ENCODE peak calls at places on chromosomes 1 and 21, in nine cellular contexts. F, L, D, E, J, S, R, O and I are unnamed samples.

GRCh38 chr21:40291560-40291959 is 424.3 kb downstream of the PCP4 start:
- DNase-seq in F (no peak), L (no peak), D (no peak), E (no peak), J (no peak), S (no peak), R (no peak), O (no peak), I (no peak)

GRCh38 chr1:66728021-66728420 is 24.2 kb upstream of the DYNLT5 start:
- DNase-seq in F (no peak), L (no peak), D (no peak), E (no peak), J (no peak), S (no peak), R (no peak), O (no peak), I (no peak)

GRCh38 chr1:43668956-43669355 is 19.0 kb downstream of the KDM4A start:
- DNase-seq in F (no peak), L (no peak), D (no peak), E (no peak), J (no peak), S (no peak), R (no peak), O (no peak), I (no peak)

GRCh38 chr1:156070523-156070922 is 9.6 kb downstream of the RAB25 start:
- DNase-seq in F (no peak), L (no peak), D (no peak), E (no peak), J (no peak), S (no peak), R (no peak), O (no peak), I (no peak)

GRCh38 chr1:101945884-101946283 is 50.8 kb downstream of the OLFM3 start:
- DNase-seq in F (no peak), L (no peak), D (no peak), E (no peak), J (no peak), S (no peak), R (no peak), O (no peak), I (no peak)

GRCh38 chr1:204696606-204697005 is 11.1 kb upstream of the LRRN2 start:
- DNase-seq in F (no peak), L (no peak), D (no peak), E (no peak), J (no peak), S (no peak), R (no peak), O (no peak), I (no peak)

GRCh38 chr1:30335389-30335996 is 387.9 kb downstream of the MATN1 start:
- DNase-seq in F (no peak), L (no peak), D (no peak), E (no peak), J (no peak), S (no peak), R (peak), O (no peak), I (no peak)

GRCh38 chr1:215466361-215466760 is 100.7 kb upstream of the KCTD3 start:
- DNase-seq in F (no peak), L (no peak), D (no peak), E (no peak), J (no peak), S (no peak), R (no peak), O (no peak), I (no peak)

GRCh38 chr1:245245021-245245667 is 90.4 kb downstream of the KIF26B start:
- DNase-seq in F (no peak), L (no peak), D (no peak), E (peak), J (no peak), S (no peak), R (no peak), O (no peak), I (peak)

GRCh38 chr1:8903410-8903809 is 24.9 kb upstream of the ENO1 start:
- DNase-seq in F (no peak), L (no peak), D (no peak), E (no peak), J (no peak), S (no peak), R (peak), O (no peak), I (no peak)

GRCh38 chr1:86345053-86345452 is 51.1 kb downstream of the ODF2L start:
- DNase-seq in F (no peak), L (no peak), D (no peak), E (no peak), J (no peak), S (no peak), R (no peak), O (no peak), I (no peak)